ENCODE peak calls at places on chromosomes 13 and 19, in four cellular contexts. One of them, this sample, is unnamed.
A peak's percentile ranks its signal among the peaks of the same experiment; 100 is the strongest.

GRCh38 chr13:67916650-67917049 is 686.5 kb upstream of the PCDH9 start:
- DNase-seq in HepG2: no peak
- DNase-seq in SK-N-SH: no peak
- DNase-seq in K562: no peak
- DNase-seq in this sample: no peak

GRCh38 chr13:40456397-40456958 is 210.0 kb downstream of the FOXO1 start:
- DNase-seq in SK-N-SH: no peak
- DNase-seq in HepG2: no peak
- DNase-seq in K562: no peak
- DNase-seq in this sample: no peak

GRCh38 chr13:61370520-61370919 is 45.1 kb downstream of the PCDH20 start:
- DNase-seq in SK-N-SH: no peak
- DNase-seq in HepG2: no peak
- DNase-seq in K562: no peak
- DNase-seq in this sample: no peak

GRCh38 chr13:24727731-24728601 is 36.0 kb upstream of the RNF17 start:
- DNase-seq in SK-N-SH: peak; percentile 85
- DNase-seq in K562: peak; percentile 75
- DNase-seq in HepG2: peak; percentile 76
- DNase-seq in this sample: peak; percentile 43

GRCh38 chr13:112576768-112577167 is 11.2 kb downstream of the TUBGCP3 start:
- DNase-seq in HepG2: no peak
- DNase-seq in K562: no peak
- DNase-seq in SK-N-SH: no peak
- DNase-seq in this sample: no peak

GRCh38 chr19:10116085-10116865 is 3.4 kb downstream of the EIF3G start:
- DNase-seq in HepG2: no peak
- DNase-seq in K562: no peak
- DNase-seq in SK-N-SH: no peak
- DNase-seq in this sample: no peak

GRCh38 chr13:78238911-78239310 is 320.3 kb upstream of the EDNRB start:
- DNase-seq in SK-N-SH: no peak
- DNase-seq in K562: no peak
- DNase-seq in HepG2: no peak
- DNase-seq in this sample: no peak

GRCh38 chr13:24502567-24503375 is 9.8 kb downstream of the PARP4 start:
- DNase-seq in SK-N-SH: no peak
- DNase-seq in K562: peak; percentile 55
- DNase-seq in HepG2: peak; percentile 48
- DNase-seq in this sample: no peak

GRCh38 chr19:16359964-16360363 is 35.3 kb downstream of the KLF2 start:
- DNase-seq in HepG2: no peak
- DNase-seq in K562: no peak
- DNase-seq in SK-N-SH: no peak
- DNase-seq in this sample: no peak

GRCh38 chr19:57934820-57935665 is at the start of gene ZNF418:
- DNase-seq in HepG2: no peak
- DNase-seq in SK-N-SH: no peak
- DNase-seq in K562: peak; percentile 18
- DNase-seq in this sample: peak; percentile 55

GRCh38 chr19:40528533-40529092 is 48.1 kb upstream of the SHKBP1 start:
- DNase-seq in K562: no peak
- DNase-seq in HepG2: no peak
- DNase-seq in SK-N-SH: no peak
- DNase-seq in this sample: no peak

GRCh38 chr19:40530091-40530901 is 46.4 kb upstream of the SHKBP1 start:
- DNase-seq in HepG2: no peak
- DNase-seq in SK-N-SH: peak; percentile 93
- DNase-seq in K562: peak; percentile 73
- DNase-seq in this sample: no peak

GRCh38 chr19:40529093-40529954 is 47.3 kb upstream of the SHKBP1 start:
- DNase-seq in K562: peak; percentile 93
- DNase-seq in HepG2: peak; percentile 56
- DNase-seq in SK-N-SH: peak; percentile 99
- DNase-seq in this sample: peak; percentile 57

GRCh38 chr19:40534148-40534547 is 42.5 kb upstream of the SHKBP1 start:
- DNase-seq in SK-N-SH: no peak
- DNase-seq in K562: no peak
- DNase-seq in HepG2: no peak
- DNase-seq in this sample: no peak

DNA sequence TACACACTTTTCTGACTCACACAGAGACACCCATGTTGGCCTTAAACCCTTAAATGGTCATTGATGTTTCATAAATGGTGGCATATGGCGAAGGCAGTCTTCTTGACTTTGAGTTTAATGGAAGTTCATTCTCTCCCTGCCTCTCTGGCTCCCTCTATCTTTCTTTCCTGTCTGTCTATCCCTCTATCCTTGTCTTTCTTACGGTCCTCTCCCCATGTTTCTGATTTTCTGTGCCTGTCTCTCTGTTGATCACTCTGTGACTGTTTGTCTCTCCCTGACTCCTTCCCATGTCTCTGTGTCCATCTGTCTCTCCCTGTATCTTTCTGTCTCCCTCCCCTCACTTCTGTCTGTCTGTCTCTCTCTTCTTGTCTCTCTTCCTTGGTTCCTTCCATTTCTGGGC is 43.2 kb upstream of the SHKBP1 start:
- DNase-seq in HepG2: no peak
- DNase-seq in SK-N-SH: no peak
- DNase-seq in K562: no peak
- DNase-seq in this sample: no peak
- TF ChIP-seq NFIC in HepG2: no peak
- TF ChIP-seq NFIC in SK-N-SH: no peak
- TF ChIP-seq NFIC in K562: peak; percentile 8
- TF ChIP-seq NFIC in this sample: no peak

GRCh38 chr13:59236309-59236939 is 927.3 kb downstream of the DIAPH3 start:
- DNase-seq in K562: no peak
- DNase-seq in SK-N-SH: peak; percentile 74
- DNase-seq in HepG2: no peak
- DNase-seq in this sample: no peak

GRCh38 chr13:59236979-59237378 is 926.7 kb downstream of the DIAPH3 start:
- DNase-seq in HepG2: no peak
- DNase-seq in SK-N-SH: no peak
- DNase-seq in K562: no peak
- DNase-seq in this sample: no peak
- TF ChIP-seq NFIC in HepG2: no peak
- TF ChIP-seq NFIC in SK-N-SH: no peak
- TF ChIP-seq NFIC in K562: no peak
- TF ChIP-seq NFIC in this sample: no peak

DNA sequence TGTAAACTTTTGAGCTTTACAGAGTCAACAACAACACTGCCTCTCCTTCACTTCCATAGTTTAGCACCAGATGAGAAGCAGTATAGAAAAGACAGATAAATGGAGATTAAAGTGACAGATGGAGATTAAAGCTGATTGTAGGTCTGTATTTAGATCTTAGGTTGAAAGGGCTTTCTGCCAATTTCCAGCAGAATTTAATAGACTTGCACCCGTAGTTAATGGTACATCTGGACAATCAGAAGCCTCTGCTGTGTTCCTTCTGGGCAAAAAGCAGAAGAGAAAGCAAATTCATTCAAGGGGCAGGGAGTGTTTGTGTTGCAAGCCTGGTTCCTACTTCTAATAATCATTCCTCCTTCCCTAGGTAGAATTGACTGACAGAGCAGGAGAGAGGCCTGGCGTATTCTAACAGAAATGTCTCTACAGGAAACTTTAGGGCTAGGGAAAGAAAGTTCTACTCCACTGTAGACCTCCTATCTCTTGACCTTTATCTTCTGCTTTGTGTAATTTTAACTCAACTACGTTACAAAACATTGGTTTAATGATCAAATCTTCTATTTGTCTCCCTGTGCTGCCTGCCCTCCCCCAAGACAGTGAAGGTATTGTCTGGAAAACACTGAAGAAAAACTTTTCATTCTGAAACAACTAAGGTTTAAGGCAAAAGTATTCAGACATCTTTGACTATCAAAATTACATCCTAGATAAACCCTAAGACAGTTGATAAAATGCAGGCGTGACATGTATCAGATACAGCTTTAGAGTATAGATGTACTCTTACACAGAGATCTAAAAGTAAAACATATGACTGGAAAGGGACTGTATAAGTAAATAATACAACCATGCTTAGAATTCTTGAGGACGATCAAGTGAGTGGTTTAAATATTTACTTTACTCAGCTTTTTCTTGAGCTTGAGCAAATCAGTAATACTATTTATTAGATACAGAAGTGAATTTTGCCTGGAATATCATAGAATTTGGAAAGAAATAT is 44.5 kb downstream of the GPC6 start:
- DNase-seq in K562: no peak
- DNase-seq in HepG2: peak; percentile 74
- DNase-seq in SK-N-SH: peak; percentile 74
- DNase-seq in this sample: no peak
- TF ChIP-seq NFIC in K562: no peak
- TF ChIP-seq NFIC in HepG2: no peak
- TF ChIP-seq NFIC in SK-N-SH: peak; percentile 27
- TF ChIP-seq NFIC in this sample: no peak

GRCh38 chr13:45879666-45880065 is 28.1 kb upstream of the SIAH3 start:
- DNase-seq in HepG2: peak; percentile 39
- DNase-seq in SK-N-SH: no peak
- DNase-seq in K562: peak; percentile 21
- DNase-seq in this sample: no peak

GRCh38 chr13:45880242-45880641 is 28.7 kb upstream of the SIAH3 start:
- DNase-seq in K562: no peak
- DNase-seq in SK-N-SH: no peak
- DNase-seq in HepG2: no peak
- DNase-seq in this sample: no peak

GRCh38 chr13:45882626-45883025 is 31.1 kb upstream of the SIAH3 start:
- DNase-seq in HepG2: no peak
- DNase-seq in SK-N-SH: no peak
- DNase-seq in K562: no peak
- DNase-seq in this sample: no peak

GRCh38 chr13:45889582-45890243 is 38.2 kb upstream of the SIAH3 start:
- DNase-seq in K562: no peak
- DNase-seq in HepG2: no peak
- DNase-seq in SK-N-SH: no peak
- DNase-seq in this sample: no peak

GRCh38 chr13:45885194-45885593 is 33.6 kb upstream of the SIAH3 start:
- DNase-seq in K562: no peak
- DNase-seq in HepG2: no peak
- DNase-seq in SK-N-SH: no peak
- DNase-seq in this sample: no peak
- TF ChIP-seq NFIC in K562: no peak
- TF ChIP-seq NFIC in HepG2: no peak
- TF ChIP-seq NFIC in SK-N-SH: no peak
- TF ChIP-seq NFIC in this sample: no peak

DNA sequence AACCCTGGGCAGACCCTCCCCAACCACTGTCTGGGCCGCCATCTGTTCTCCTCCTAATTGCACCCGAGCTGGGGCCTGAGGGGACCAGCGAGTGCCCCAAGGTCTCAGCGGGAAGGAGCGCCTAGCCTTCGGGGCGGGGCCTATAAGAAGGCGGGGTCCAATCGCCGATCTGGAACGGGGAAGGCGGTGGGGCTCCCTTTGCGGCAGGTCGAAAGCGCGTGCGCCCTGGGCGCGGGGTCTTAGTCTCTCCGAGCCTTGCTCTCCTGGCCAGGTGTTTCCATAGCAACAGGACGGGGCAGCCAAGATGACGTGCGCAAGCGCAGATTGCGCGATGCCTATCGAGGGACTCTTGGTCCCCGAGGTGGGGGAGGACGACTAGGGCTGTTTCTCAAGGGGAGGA is 2.8 kb downstream of the MAST1 start:
- DNase-seq in SK-N-SH: peak; percentile 63
- DNase-seq in K562: peak; percentile 90
- DNase-seq in HepG2: no peak
- DNase-seq in this sample: no peak
- TF ChIP-seq NFIC in SK-N-SH: no peak
- TF ChIP-seq NFIC in K562: no peak
- TF ChIP-seq NFIC in HepG2: no peak
- TF ChIP-seq NFIC in this sample: no peak